ENCODE peak calls at places on chromosomes 13 and 19, in ten cellular contexts. J, U, Q, N, T, B, I, K, R and C are unnamed samples.

GRCh38 chr13:105979586-105979985 is 555.9 kb downstream of the EFNB2 start:
- DNase-seq in K (no peak), I (no peak), T (no peak), R (peak), U (no peak), J (no peak), N (peak), Q (no peak), B (peak), C (peak)

GRCh38 chr19:47037766-47038165 is 10.7 kb downstream of the TMEM160 start:
- DNase-seq in B (no peak), I (no peak), K (no peak), Q (no peak), T (no peak), R (no peak), J (no peak), N (no peak), U (no peak), C (no peak)

GRCh38 chr19:38713227-38713649 is 31.0 kb downstream of the CAPN12 start:
- DNase-seq in I (no peak), T (no peak), U (no peak), J (no peak), Q (no peak), K (no peak), N (no peak), R (no peak), B (no peak), C (no peak)

GRCh38 chr13:110716235-110716505 is 2.7 kb downstream of the ING1 start:
- DNase-seq in Q (no peak), T (no peak), J (no peak), R (peak), K (no peak), U (no peak), I (peak), N (no peak), B (peak), C (peak)

GRCh38 chr19:6226444-6227155 is 53.2 kb downstream of the MLLT1 start:
- DNase-seq in T (no peak), N (no peak), J (no peak), U (no peak), Q (no peak), K (no peak), R (no peak), I (no peak), B (no peak), C (no peak)

GRCh38 chr13:47672982-47673670 is 327.9 kb downstream of the SUCLA2 start:
- DNase-seq in R (no peak), Q (no peak), U (no peak), N (no peak), T (no peak), B (no peak), J (no peak), K (no peak), I (no peak), C (no peak)

GRCh38 chr19:7109678-7110289 is 40.3 kb downstream of the ZNF557 start:
- DNase-seq in K (no peak), N (no peak), U (no peak), I (no peak), R (peak), T (no peak), Q (no peak), B (no peak), J (no peak), C (no peak)

GRCh38 chr13:50800091-50800739 is 43.3 kb downstream of the DLEU7 start:
- DNase-seq in R (no peak), J (no peak), K (no peak), U (no peak), Q (no peak), T (no peak), I (no peak), N (no peak), B (no peak), C (no peak)

GRCh38 chr13:48449656-48450055 is 36.7 kb upstream of the LPAR6 start:
- DNase-seq in I (no peak), N (no peak), B (no peak), K (no peak), T (no peak), J (no peak), U (no peak), R (no peak), Q (no peak), C (no peak)

GRCh38 chr19:51096473-51097165 is 11.6 kb downstream of the CTU1 start:
- DNase-seq in Q (no peak), J (no peak), R (peak), N (no peak), U (no peak), K (no peak), I (peak), T (no peak), B (no peak), C (no peak)

GRCh38 chr19:46717716-46718143 is 816 bp upstream of the PRKD2 start:
- DNase-seq in K (no peak), Q (no peak), J (no peak), I (no peak), U (no peak), T (no peak), R (no peak), N (no peak), B (no peak), C (no peak)

GRCh38 chr13:48500652-48501197 is 32.2 kb downstream of the RCBTB2 start:
- DNase-seq in N (no peak), R (no peak), T (no peak), J (no peak), I (no peak), K (no peak), B (no peak), Q (no peak), U (no peak), C (no peak)

GRCh38 chr13:30872685-30873443 is 33.2 kb upstream of the MEDAG start:
- DNase-seq in N (no peak), R (peak), U (no peak), I (peak), K (no peak), T (no peak), B (peak), J (peak), Q (no peak), C (no peak)

GRCh38 chr13:76715621-76716020 is 170.6 kb downstream of the KCTD12 start:
- DNase-seq in N (no peak), R (no peak), Q (no peak), U (no peak), T (no peak), J (no peak), I (no peak), K (no peak), B (no peak), C (no peak)